ENCODE peak calls at places on chromosomes 2 and 18, in seven cellular contexts. Y is left cardiac atrium; W is stimulated activated CD4-positive, alpha-beta T cell treated with anti-CD3 and anti-CD28 coated beads, Interleukin-12 subunit alpha, Interleukin-12 subunit beta, amount 100 ng/mL, for 4 hours; P is neural progenitor cell; S is activated naive CD4-positive, alpha-beta T cell; M is memory B cell; I is Caki2. N is an unnamed sample.

GRCh38 chr18:35618703-35619102 is 37.2 kb downstream of the GALNT1 start:
- DNase-seq in Y (no peak), W (no peak), P (peak), S (no peak), M (no peak), I (no peak), N (no peak)

GRCh38 chr2:1648241-1649102 is 95.8 kb downstream of the PXDN start:
- DNase-seq in Y (no peak), W (no peak), P (no peak), S (no peak), M (no peak), I (no peak), N (no peak)

GRCh38 chr2:58918138-58918537 is 677.0 kb upstream of the FANCL start:
- DNase-seq in Y (no peak), W (no peak), P (peak), S (no peak), M (no peak), I (no peak), N (no peak)

GRCh38 chr2:72148975-72149555 is 1.4 kb upstream of the CYP26B1 start:
- DNase-seq in Y (peak), W (peak), P (peak), S (no peak), M (peak), I (peak), N (no peak)

GRCh38 chr2:177983183-177983788 is 89.3 kb downstream of the PDE11A start:
- DNase-seq in Y (no peak), W (peak), P (peak), S (no peak), M (no peak), I (peak), N (peak)

GRCh38 chr2:15730545-15731212 is 139.0 kb downstream of the DDX1 start:
- DNase-seq in Y (peak), W (no peak), P (no peak), S (no peak), M (no peak), I (peak), N (no peak)

GRCh38 chr2:26054598-26055348 is 20.9 kb downstream of the RAB10 start:
- DNase-seq in Y (no peak), W (no peak), P (no peak), S (no peak), M (no peak), I (peak), N (no peak)

GRCh38 chr2:12167525-12168317 is 421.3 kb downstream of the LPIN1 start:
- DNase-seq in Y (no peak), W (no peak), P (peak), S (no peak), M (no peak), I (no peak), N (no peak)

GRCh38 chr2:8798393-8798792 is 39.0 kb downstream of the KIDINS220 start:
- DNase-seq in Y (no peak), W (no peak), P (no peak), S (no peak), M (no peak), I (no peak), N (no peak)

GRCh38 chr2:230669386-230669935 is 43.2 kb upstream of the CAB39 start:
- DNase-seq in Y (no peak), W (no peak), P (no peak), S (no peak), M (no peak), I (no peak), N (no peak)

GRCh38 chr2:33321236-33321731 is 155.2 kb upstream of the RASGRP3 start:
- DNase-seq in Y (no peak), W (no peak), P (no peak), S (no peak), M (no peak), I (no peak), N (no peak)

GRCh38 chr2:218026244-218026643 is 23.4 kb upstream of the TNS1 start:
- DNase-seq in Y (no peak), W (no peak), P (no peak), S (no peak), M (no peak), I (no peak), N (no peak)

GRCh38 chr2:217916504-217917254 is 86.1 kb downstream of the TNS1 start:
- DNase-seq in Y (no peak), W (no peak), P (no peak), S (no peak), M (no peak), I (no peak), N (no peak)

GRCh38 chr2:224023188-224023587 is 15.9 kb downstream of the SERPINE2 start:
- DNase-seq in Y (no peak), W (no peak), P (no peak), S (no peak), M (no peak), I (peak), N (no peak)

GRCh38 chr2:71340176-71340575 is 8.6 kb downstream of the ZNF638 start:
- DNase-seq in Y (no peak), W (no peak), P (no peak), S (no peak), M (no peak), I (no peak), N (no peak)

GRCh38 chr2:168574856-168575630 is 119.0 kb downstream of the CERS6 start:
- DNase-seq in Y (no peak), W (no peak), P (no peak), S (no peak), M (no peak), I (no peak), N (no peak)

GRCh38 chr2:7835693-7836680 is 845.9 kb upstream of the ID2 start:
- DNase-seq in Y (no peak), W (no peak), P (no peak), S (no peak), M (no peak), I (peak), N (no peak)

GRCh38 chr18:78798402-78799175 is 181.0 kb upstream of the SALL3 start:
- DNase-seq in Y (no peak), W (no peak), P (no peak), S (no peak), M (no peak), I (no peak), N (no peak)

GRCh38 chr18:48811401-48811800 is 139.4 kb downstream of the SMAD7 start:
- DNase-seq in Y (no peak), W (no peak), P (no peak), S (no peak), M (no peak), I (no peak), N (no peak)

GRCh38 chr2:12819098-12819465 is 102.3 kb downstream of the TRIB2 start:
- DNase-seq in Y (peak), W (no peak), P (no peak), S (no peak), M (no peak), I (no peak), N (no peak)

GRCh38 chr2:44934962-44935853 is 6.3 kb upstream of the SIX3 start:
- DNase-seq in Y (no peak), W (no peak), P (peak), S (no peak), M (no peak), I (no peak), N (no peak)

GRCh38 chr18:48412339-48412929 is 3.3 kb upstream of the ZBTB7C start:
- DNase-seq in Y (no peak), W (no peak), P (peak), S (no peak), M (no peak), I (peak), N (no peak)

N was measured in NCI-H446 treated with DMSO at 0.1 percent for 48 hours.